ENCODE peak calls at places on chromosome 4, in five cellular contexts. C is fibroblast of lung, P is left lung, N is body of pancreas, X is spleen. R is an unnamed sample. For H3K27me3, the result is how much of the 10 kb centered on the place peaks cover.

GRCh38 chr4:183192566-183192965 is 93.5 kb downstream of the WWC2 start:
- DNase-seq in C (no peak), P (no peak), N (no peak), X (no peak), R (no peak)

GRCh38 chr4:41883988-41884737 is 51.1 kb upstream of the TMEM33 start:
- DNase-seq in C (no peak), P (no peak), N (no peak), X (no peak), R (no peak)

GRCh38 chr4:89110541-89110985 is 770 bp upstream of the TIGD2 start:
- DNase-seq in C (no peak), P (no peak), N (peak), X (no peak), R (no peak)

GRCh38 chr4:156169011-156169410 is 215.3 kb upstream of the CTSO start:
- DNase-seq in C (peak), P (peak), N (no peak), X (no peak), R (no peak)

GRCh38 chr4:102869569-102870227 is 906 bp downstream of the CISD2 start:
- DNase-seq in C (no peak), P (no peak), N (peak), X (no peak), R (no peak)

GRCh38 chr4:122716825-122717448 is 15.6 kb upstream of the BBS12 start:
- DNase-seq in C (peak), P (peak), N (peak), X (no peak), R (no peak)

GRCh38 chr4:38818441-38818976 is 13.9 kb upstream of the TLR1 start:
- DNase-seq in C (no peak), P (no peak), N (no peak), X (no peak), R (no peak)

GRCh38 chr4:88771883-88772450 is 74.3 kb upstream of the NAP1L5 start:
- DNase-seq in C (no peak), P (no peak), N (no peak), X (no peak), R (no peak)

GRCh38 chr4:65217179-65217578 is 453.1 kb downstream of the EPHA5 start:
- DNase-seq in C (no peak), P (no peak), N (no peak), X (no peak), R (no peak)

GRCh38 chr4:169412046-169412445 is 141.3 kb upstream of the SH3RF1 start:
- DNase-seq in C (no peak), P (no peak), N (no peak), X (no peak), R (no peak)

GRCh38 chr4:104531390-104531789 is 36.7 kb upstream of the CXXC4 start:
- DNase-seq in C (peak), P (no peak), N (no peak), X (no peak), R (no peak)

GRCh38 chr4:146342600-146343192 is 128.4 kb downstream of the REELD1 start:
- DNase-seq in C (peak), P (no peak), N (peak), X (no peak), R (no peak)

GRCh38 chr4:88527787-88528186 is 4.2 kb upstream of the PYURF start:
- DNase-seq in C (no peak), P (no peak), N (no peak), X (no peak), R (no peak)

GRCh38 chr4:155530857-155531256 is 135.8 kb upstream of the GUCY1A1 start:
- DNase-seq in C (no peak), P (no peak), N (no peak), X (no peak), R (no peak)

GRCh38 chr4:80619070-80619674 is 283.6 kb downstream of the CFAP299 start:
- DNase-seq in C (peak), P (no peak), N (peak), X (no peak), R (no peak)

GRCh38 chr4:182862166-182862875 is 54.9 kb downstream of the DCTD start:
- DNase-seq in C (no peak), P (no peak), N (peak), X (peak), R (no peak)

GRCh38 chr4:147981305-147981704 is 249.4 kb downstream of the ARHGAP10 start:
- DNase-seq in C (peak), P (no peak), N (no peak), X (no peak), R (no peak)

GRCh38 chr4:154416183-154416543 is 75.4 kb downstream of the DCHS2 start:
- DNase-seq in C (peak), P (no peak), N (peak), X (no peak), R (no peak)

GRCh38 chr4:71774136-71774535 is 9.7 kb downstream of the GC start:
- DNase-seq in C (no peak), P (no peak), N (no peak), X (no peak), R (no peak)

GRCh38 chr4:71771613-71772012 is 12.3 kb downstream of the GC start:
- DNase-seq in C (no peak), P (no peak), N (no peak), X (no peak), R (no peak)

GRCh38 chr4:71775449-71775848 is 8.4 kb downstream of the GC start:
- DNase-seq in C (no peak), P (no peak), N (no peak), X (no peak), R (no peak)

GRCh38 chr4:71773004-71773403 is 10.9 kb downstream of the GC start:
- DNase-seq in C (no peak), P (no peak), N (no peak), X (no peak), R (no peak)

GRCh38 chr4:71772592-71772991 is 11.3 kb downstream of the GC start:
- DNase-seq in C (no peak), P (no peak), N (no peak), X (no peak), R (no peak)
- TF ChIP-seq CTCF in C (no peak), P (no peak), N (peak), X (no peak), R (peak)

DNA sequence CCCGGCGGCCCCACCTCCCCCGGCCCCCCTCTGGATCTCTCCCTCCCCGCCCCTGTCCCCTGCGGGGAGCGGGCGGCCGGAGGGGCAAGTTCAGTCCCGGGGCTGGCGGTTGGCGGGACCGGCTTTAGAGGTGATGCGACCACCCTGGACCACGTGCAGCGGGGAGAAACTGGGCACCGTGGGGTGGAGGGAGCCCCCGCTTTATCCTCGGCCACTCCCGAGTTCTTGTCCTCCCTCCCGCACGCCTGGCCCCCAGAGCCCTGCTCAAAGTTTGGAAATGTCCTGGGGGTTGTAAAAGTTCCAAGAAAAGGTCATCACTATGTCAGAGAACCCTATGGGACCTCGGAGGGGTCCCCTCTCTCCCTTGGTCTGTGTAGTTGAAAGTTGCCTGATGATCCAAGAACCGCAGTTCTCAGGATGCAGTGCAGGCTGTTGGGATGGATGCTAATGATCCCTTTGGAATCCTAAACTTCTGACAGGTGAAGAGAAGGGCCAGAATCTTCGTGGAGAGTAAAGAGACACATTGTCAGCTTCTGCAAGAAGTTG is 411 bp upstream of the VEGFC start:
- DNase-seq in C (no peak), P (peak), N (no peak), X (no peak), R (no peak)
- H3K27me3 ChIP-seq in C (under half), P (half or more), N (under half), X (under half), R (under half)

DNA sequence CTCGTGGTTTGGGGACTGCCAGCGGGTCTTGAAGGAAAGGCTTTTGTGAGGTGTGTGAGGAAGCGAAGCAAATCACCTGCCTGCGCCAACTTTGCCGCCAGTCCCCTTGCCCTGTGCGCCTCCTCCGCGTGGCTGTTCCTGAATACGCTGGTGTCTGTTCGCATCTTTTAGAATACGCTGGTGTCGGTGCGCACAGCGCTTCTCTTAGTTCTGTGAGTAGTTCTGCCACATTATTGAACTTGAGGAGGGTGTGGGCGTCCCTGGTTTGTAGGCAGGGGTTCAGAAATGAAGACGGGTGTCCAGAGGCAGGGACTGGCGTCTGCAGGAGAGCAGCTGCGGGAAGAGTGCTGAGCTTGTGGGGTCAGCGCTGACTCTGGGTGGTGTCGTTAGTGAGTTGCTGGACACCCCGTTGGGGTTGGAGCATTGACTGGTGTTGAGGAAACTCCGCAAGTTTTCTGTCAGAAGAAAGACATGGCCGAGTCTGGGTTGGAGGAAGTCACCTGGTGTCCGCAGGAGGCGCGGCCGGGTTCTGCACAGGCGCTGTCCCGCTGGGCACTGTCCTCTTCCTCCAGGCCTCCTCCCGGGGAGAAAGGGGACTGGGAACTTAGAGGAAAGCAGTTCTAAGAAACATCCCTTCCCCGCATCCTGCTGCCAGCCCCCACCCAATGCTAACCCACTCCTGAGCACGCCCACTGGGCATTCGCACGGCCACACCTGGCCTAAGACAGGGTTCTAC is 952 bp downstream of the ZNF718 start:
- DNase-seq in C (peak), P (peak), N (peak), X (peak), R (peak)
- H3K27ac ChIP-seq in C (peak), P (peak), N (peak), X (peak), R (peak)

GRCh38 chr4:161564230-161564834 is 599.5 kb downstream of the FSTL5 start:
- DNase-seq in C (peak), P (no peak), N (no peak), X (no peak), R (no peak)
- TF ChIP-seq CTCF in C (no peak), P (peak), N (peak), X (no peak), R (peak)

DNA sequence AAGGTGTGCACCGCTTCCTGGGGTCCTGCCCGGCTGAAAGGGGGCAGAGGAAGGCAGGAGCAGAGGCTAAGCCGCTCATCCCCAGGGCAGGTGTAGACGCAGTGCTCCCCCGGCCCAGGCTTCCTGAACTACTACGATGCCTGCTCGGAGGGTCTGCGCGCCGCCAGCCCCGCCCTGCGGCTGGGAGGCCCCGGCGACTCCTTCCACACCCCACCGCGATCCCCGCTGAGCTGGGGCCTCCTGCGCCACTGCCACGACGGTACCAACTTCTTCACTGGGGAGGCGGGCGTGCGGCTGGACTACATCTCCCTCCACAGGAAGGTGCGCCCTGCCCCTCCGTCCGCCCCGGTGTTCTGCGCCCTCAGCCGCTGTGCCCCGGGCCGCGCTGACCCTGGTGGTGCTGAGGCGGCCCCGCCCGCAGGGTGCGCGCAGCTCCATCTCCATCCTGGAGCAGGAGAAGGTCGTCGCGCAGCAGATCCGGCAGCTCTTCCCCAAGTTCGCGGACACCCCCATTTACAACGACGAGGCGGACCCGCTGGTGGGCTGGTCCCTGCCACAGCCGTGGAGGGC is 8.4 kb upstream of the SLC26A1 start:
- DNase-seq in C (no peak), P (no peak), N (no peak), X (no peak), R (no peak)
- H3K27me3 ChIP-seq in C (under half), P (half or more), N (under half), X (half or more), R (half or more)